ENCODE peak calls at places on chromosomes 5 and 9, in six cellular contexts. Y, C, F, O, N and B are unnamed samples.

GRCh38 chr5:173778784-173779304 is 109.3 kb upstream of the CPEB4 start:
- DNase-seq in Y (no peak), C (no peak), F (no peak), O (no peak), N (peak), B (no peak)

GRCh38 chr5:112445626-112446350 is 26.7 kb upstream of the EPB41L4A start:
- DNase-seq in Y (no peak), C (no peak), F (no peak), O (no peak), N (no peak), B (no peak)

GRCh38 chr5:125298711-125299379 is 552.4 kb upstream of the ZNF608 start:
- DNase-seq in Y (no peak), C (no peak), F (no peak), O (no peak), N (no peak), B (no peak)

GRCh38 chr5:108749130-108749861 is 1.6 kb downstream of the FER start:
- DNase-seq in Y (no peak), C (peak), F (peak), O (no peak), N (peak), B (no peak)

GRCh38 chr5:31993182-31993961 is 180.7 kb downstream of the GOLPH3 start:
- DNase-seq in Y (no peak), C (peak), F (no peak), O (no peak), N (no peak), B (no peak)

GRCh38 chr9:112144807-112145206 is 30.3 kb downstream of the SUSD1 start:
- DNase-seq in Y (no peak), C (no peak), F (no peak), O (no peak), N (no peak), B (no peak)

GRCh38 chr9:115134941-115135340 is 17.0 kb upstream of the TNC start:
- DNase-seq in Y (no peak), C (no peak), F (no peak), O (no peak), N (no peak), B (no peak)

GRCh38 chr5:154977409-154977808 is 36.1 kb upstream of the KIF4B start:
- DNase-seq in Y (no peak), C (peak), F (no peak), O (no peak), N (no peak), B (no peak)

GRCh38 chr5:32027717-32028321 is 146.3 kb downstream of the GOLPH3 start:
- DNase-seq in Y (no peak), C (peak), F (no peak), O (no peak), N (peak), B (no peak)